ENCODE peak calls at places on chromosomes 11 and 22, in four cellular contexts. One of them, this sample, is unnamed.

GRCh38 chr11:75014129-75014528 is 25.4 kb downstream of the NEU3 start:
- DNase-seq in Caki2: no peak
- DNase-seq in GM19239: no peak
- DNase-seq in NCI-H146: no peak
- DNase-seq in this sample: peak

GRCh38 chr11:1082728-1083620 is 8.3 kb downstream of the MUC2 start:
- DNase-seq in Caki2: no peak
- DNase-seq in GM19239: no peak
- DNase-seq in NCI-H146: peak
- DNase-seq in this sample: no peak

GRCh38 chr22:27991586-27992293 is 72.7 kb upstream of the PITPNB start:
- DNase-seq in GM19239: no peak
- DNase-seq in Caki2: no peak
- DNase-seq in NCI-H146: no peak
- DNase-seq in this sample: no peak

GRCh38 chr11:97893612-97894011 is 1127.1 kb upstream of the CNTN5 start:
- DNase-seq in NCI-H146: no peak
- DNase-seq in GM19239: no peak
- DNase-seq in Caki2: no peak
- DNase-seq in this sample: no peak

GRCh38 chr22:44245438-44245837 is 64.7 kb downstream of the PARVG start:
- DNase-seq in Caki2: no peak
- DNase-seq in GM19239: no peak
- DNase-seq in NCI-H146: no peak
- DNase-seq in this sample: no peak

GRCh38 chr22:47095395-47096122 is 333.1 kb downstream of the TBC1D22A start:
- DNase-seq in GM19239: no peak
- DNase-seq in NCI-H146: no peak
- DNase-seq in Caki2: no peak
- DNase-seq in this sample: no peak

GRCh38 chr11:63553759-63554158 is 9.4 kb downstream of the PLAAT2 start:
- DNase-seq in Caki2: no peak
- DNase-seq in NCI-H146: no peak
- DNase-seq in GM19239: peak
- DNase-seq in this sample: no peak

GRCh38 chr22:27885977-27886842 is 32.8 kb downstream of the PITPNB start:
- DNase-seq in NCI-H146: peak
- DNase-seq in Caki2: peak
- DNase-seq in GM19239: peak
- DNase-seq in this sample: peak

GRCh38 chr22:27116295-27116694 is 458.9 kb downstream of the MIAT start:
- DNase-seq in Caki2: no peak
- DNase-seq in NCI-H146: no peak
- DNase-seq in GM19239: no peak
- DNase-seq in this sample: peak

GRCh38 chr11:128988224-128988970 is 45.7 kb upstream of the TP53AIP1 start:
- DNase-seq in NCI-H146: no peak
- DNase-seq in Caki2: no peak
- DNase-seq in GM19239: no peak
- DNase-seq in this sample: no peak

GRCh38 chr11:2795491-2795991 is 90.0 kb downstream of the CDKN1C start:
- DNase-seq in Caki2: no peak
- DNase-seq in NCI-H146: no peak
- DNase-seq in GM19239: no peak
- DNase-seq in this sample: no peak

GRCh38 chr11:116335891-116336290 is 436.9 kb downstream of the BUD13 start:
- DNase-seq in Caki2: no peak
- DNase-seq in NCI-H146: no peak
- DNase-seq in GM19239: no peak
- DNase-seq in this sample: no peak

This sample was measured in kidney glomerular epithelial cell.